ENCODE peak calls at places on chromosomes 3 and 15, in seven cellular contexts. One of them, this sample, is unnamed.
A peak's percentile ranks its signal among the peaks of the same experiment; 100 is the strongest.

GRCh38 chr3:20865811-20866210 is 679.8 kb upstream of the SGO1 start:
- DNase-seq in anterior cingulate cortex: no peak
- DNase-seq in HEK293T: no peak
- DNase-seq in progenitor cell of endocrine pancreas: no peak
- DNase-seq in fibroblast of villous mesenchyme: no peak
- DNase-seq in coronary artery: no peak
- DNase-seq in nephron progenitor cell: no peak
- DNase-seq in this sample: no peak

GRCh38 chr15:66498501-66499386 is 1.2 kb upstream of the SNAPC5 start:
- DNase-seq in anterior cingulate cortex: no peak
- DNase-seq in HEK293T: no peak
- DNase-seq in progenitor cell of endocrine pancreas: no peak
- DNase-seq in fibroblast of villous mesenchyme: peak; percentile 55
- DNase-seq in coronary artery: no peak
- DNase-seq in nephron progenitor cell: no peak
- DNase-seq in this sample: no peak

GRCh38 chr15:80228959-80229610 is 22.9 kb downstream of the CTXND1 start:
- DNase-seq in anterior cingulate cortex: no peak
- DNase-seq in HEK293T: no peak
- DNase-seq in progenitor cell of endocrine pancreas: no peak
- DNase-seq in fibroblast of villous mesenchyme: peak; percentile 6
- DNase-seq in coronary artery: no peak
- DNase-seq in nephron progenitor cell: no peak
- DNase-seq in this sample: no peak

GRCh38 chr3:153315781-153316180 is 153.8 kb downstream of the RAP2B start:
- DNase-seq in anterior cingulate cortex: no peak
- DNase-seq in HEK293T: no peak
- DNase-seq in progenitor cell of endocrine pancreas: no peak
- DNase-seq in fibroblast of villous mesenchyme: no peak
- DNase-seq in coronary artery: no peak
- DNase-seq in nephron progenitor cell: no peak
- DNase-seq in this sample: peak; percentile 64

GRCh38 chr15:63587527-63587926 is 9.7 kb upstream of the FBXL22 start:
- DNase-seq in anterior cingulate cortex: no peak
- DNase-seq in HEK293T: no peak
- DNase-seq in progenitor cell of endocrine pancreas: no peak
- DNase-seq in fibroblast of villous mesenchyme: peak; percentile 98
- DNase-seq in coronary artery: no peak
- DNase-seq in nephron progenitor cell: no peak
- DNase-seq in this sample: no peak

GRCh38 chr3:142578309-142579223 is at the start of gene ATR:
- DNase-seq in anterior cingulate cortex: peak; percentile 91
- DNase-seq in HEK293T: peak; percentile 91
- DNase-seq in progenitor cell of endocrine pancreas: peak; percentile 88
- DNase-seq in fibroblast of villous mesenchyme: peak; percentile 98
- DNase-seq in coronary artery: peak; percentile 98
- DNase-seq in nephron progenitor cell: peak; percentile 96
- DNase-seq in this sample: peak; percentile 74

GRCh38 chr15:46344115-46344749 is 709.4 kb downstream of the SQOR start:
- DNase-seq in anterior cingulate cortex: no peak
- DNase-seq in HEK293T: no peak
- DNase-seq in progenitor cell of endocrine pancreas: no peak
- DNase-seq in fibroblast of villous mesenchyme: no peak
- DNase-seq in coronary artery: no peak
- DNase-seq in nephron progenitor cell: no peak
- DNase-seq in this sample: no peak

GRCh38 chr3:64042952-64043351 is 19.7 kb upstream of the PSMD6 start:
- DNase-seq in anterior cingulate cortex: no peak
- DNase-seq in HEK293T: no peak
- DNase-seq in progenitor cell of endocrine pancreas: no peak
- DNase-seq in fibroblast of villous mesenchyme: no peak
- DNase-seq in coronary artery: no peak
- DNase-seq in nephron progenitor cell: no peak
- DNase-seq in this sample: no peak

GRCh38 chr15:63402498-63403253 is 21.0 kb upstream of the CA12 start:
- DNase-seq in anterior cingulate cortex: no peak
- DNase-seq in HEK293T: peak; percentile 12
- DNase-seq in progenitor cell of endocrine pancreas: no peak
- DNase-seq in fibroblast of villous mesenchyme: peak; percentile 48
- DNase-seq in coronary artery: no peak
- DNase-seq in nephron progenitor cell: no peak
- DNase-seq in this sample: no peak

GRCh38 chr15:95932676-95933075 is 397.8 kb upstream of the NR2F2 start:
- DNase-seq in anterior cingulate cortex: no peak
- DNase-seq in HEK293T: no peak
- DNase-seq in progenitor cell of endocrine pancreas: no peak
- DNase-seq in fibroblast of villous mesenchyme: peak; percentile 90
- DNase-seq in coronary artery: no peak
- DNase-seq in nephron progenitor cell: no peak
- DNase-seq in this sample: peak; percentile 41

GRCh38 chr3:127536818-127537810 is 53.4 kb downstream of the TPRA1 start:
- DNase-seq in anterior cingulate cortex: no peak
- DNase-seq in HEK293T: no peak
- DNase-seq in progenitor cell of endocrine pancreas: no peak
- DNase-seq in fibroblast of villous mesenchyme: no peak
- DNase-seq in coronary artery: no peak
- DNase-seq in nephron progenitor cell: peak; percentile 38
- DNase-seq in this sample: no peak

GRCh38 chr15:100703032-100703578 is 100.7 kb downstream of the ASB7 start:
- DNase-seq in anterior cingulate cortex: no peak
- DNase-seq in HEK293T: no peak
- DNase-seq in progenitor cell of endocrine pancreas: no peak
- DNase-seq in fibroblast of villous mesenchyme: peak; percentile 73
- DNase-seq in coronary artery: peak; percentile 19
- DNase-seq in nephron progenitor cell: no peak
- DNase-seq in this sample: peak; percentile 58

GRCh38 chr15:42502472-42502871 is 7.0 kb downstream of the SNAP23 start:
- DNase-seq in anterior cingulate cortex: no peak
- DNase-seq in HEK293T: no peak
- DNase-seq in progenitor cell of endocrine pancreas: no peak
- DNase-seq in fibroblast of villous mesenchyme: no peak
- DNase-seq in coronary artery: no peak
- DNase-seq in nephron progenitor cell: no peak
- DNase-seq in this sample: no peak

GRCh38 chr15:66899555-66900350 is 165.6 kb upstream of the SMAD3 start:
- DNase-seq in anterior cingulate cortex: no peak
- DNase-seq in HEK293T: no peak
- DNase-seq in progenitor cell of endocrine pancreas: no peak
- DNase-seq in fibroblast of villous mesenchyme: no peak
- DNase-seq in coronary artery: no peak
- DNase-seq in nephron progenitor cell: no peak
- DNase-seq in this sample: peak; percentile 45

GRCh38 chr15:39391230-39391629 is 189.6 kb upstream of the THBS1 start:
- DNase-seq in anterior cingulate cortex: no peak
- DNase-seq in HEK293T: no peak
- DNase-seq in progenitor cell of endocrine pancreas: no peak
- DNase-seq in fibroblast of villous mesenchyme: peak; percentile 93
- DNase-seq in coronary artery: no peak
- DNase-seq in nephron progenitor cell: no peak
- DNase-seq in this sample: no peak

GRCh38 chr15:29452881-29453731 is 183.5 kb upstream of the NSMCE3 start:
- DNase-seq in anterior cingulate cortex: no peak
- DNase-seq in HEK293T: no peak
- DNase-seq in progenitor cell of endocrine pancreas: no peak
- DNase-seq in fibroblast of villous mesenchyme: no peak
- DNase-seq in coronary artery: no peak
- DNase-seq in nephron progenitor cell: peak; percentile 16
- DNase-seq in this sample: no peak